ENCODE peak calls at places on chromosomes 6 and 20, in nine cellular contexts. One of them, this sample, is unnamed.

GRCh38 chr6:43471399-43471798 is 6.0 kb upstream of the TJAP1 start:
- DNase-seq in effector memory CD8-positive, alpha-beta T cell: no peak
- DNase-seq in epithelial cell of esophagus: no peak
- DNase-seq in small intestine: no peak
- DNase-seq in mammary epithelial cell: no peak
- DNase-seq in GOT3: no peak
- DNase-seq in T-helper 1 cell: no peak
- DNase-seq in astrocyte of the hippocampus: no peak
- DNase-seq in MM.1S: no peak
- DNase-seq in this sample: no peak

GRCh38 chr6:126821706-126822105 is 296.8 kb upstream of the RSPO3 start:
- DNase-seq in effector memory CD8-positive, alpha-beta T cell: no peak
- DNase-seq in epithelial cell of esophagus: no peak
- DNase-seq in small intestine: no peak
- DNase-seq in mammary epithelial cell: no peak
- DNase-seq in GOT3: no peak
- DNase-seq in T-helper 1 cell: no peak
- DNase-seq in astrocyte of the hippocampus: no peak
- DNase-seq in MM.1S: peak
- DNase-seq in this sample: no peak

GRCh38 chr6:75084872-75085381 is 120.9 kb downstream of the COL12A1 start:
- DNase-seq in effector memory CD8-positive, alpha-beta T cell: no peak
- DNase-seq in epithelial cell of esophagus: peak
- DNase-seq in small intestine: peak
- DNase-seq in mammary epithelial cell: no peak
- DNase-seq in GOT3: no peak
- DNase-seq in T-helper 1 cell: no peak
- DNase-seq in astrocyte of the hippocampus: peak
- DNase-seq in MM.1S: no peak
- DNase-seq in this sample: no peak

GRCh38 chr20:59938696-59939051 is 1.4 kb downstream of the PPP1R3D start:
- DNase-seq in effector memory CD8-positive, alpha-beta T cell: no peak
- DNase-seq in epithelial cell of esophagus: peak
- DNase-seq in small intestine: no peak
- DNase-seq in mammary epithelial cell: peak
- DNase-seq in GOT3: no peak
- DNase-seq in T-helper 1 cell: no peak
- DNase-seq in astrocyte of the hippocampus: peak
- DNase-seq in MM.1S: no peak
- DNase-seq in this sample: no peak

GRCh38 chr20:17916365-17916996 is 52.1 kb downstream of the SNX5 start:
- DNase-seq in effector memory CD8-positive, alpha-beta T cell: no peak
- DNase-seq in epithelial cell of esophagus: no peak
- DNase-seq in small intestine: no peak
- DNase-seq in mammary epithelial cell: no peak
- DNase-seq in GOT3: no peak
- DNase-seq in T-helper 1 cell: no peak
- DNase-seq in astrocyte of the hippocampus: peak
- DNase-seq in MM.1S: no peak
- DNase-seq in this sample: no peak

GRCh38 chr6:31829633-31830492 is 2.3 kb downstream of the HSPA1B start:
- DNase-seq in effector memory CD8-positive, alpha-beta T cell: no peak
- DNase-seq in epithelial cell of esophagus: peak
- DNase-seq in small intestine: peak
- DNase-seq in mammary epithelial cell: peak
- DNase-seq in GOT3: no peak
- DNase-seq in T-helper 1 cell: no peak
- DNase-seq in astrocyte of the hippocampus: peak
- DNase-seq in MM.1S: peak
- DNase-seq in this sample: no peak

GRCh38 chr6:116536216-116536621 is 9.3 kb downstream of the TRAPPC3L start:
- DNase-seq in effector memory CD8-positive, alpha-beta T cell: peak
- DNase-seq in epithelial cell of esophagus: peak
- DNase-seq in small intestine: peak
- DNase-seq in mammary epithelial cell: peak
- DNase-seq in GOT3: no peak
- DNase-seq in T-helper 1 cell: no peak
- DNase-seq in astrocyte of the hippocampus: peak
- DNase-seq in MM.1S: peak
- DNase-seq in this sample: peak

GRCh38 chr20:57627972-57628650 is 7.9 kb upstream of the ZBP1 start:
- DNase-seq in effector memory CD8-positive, alpha-beta T cell: peak
- DNase-seq in epithelial cell of esophagus: peak
- DNase-seq in small intestine: peak
- DNase-seq in mammary epithelial cell: no peak
- DNase-seq in GOT3: no peak
- DNase-seq in T-helper 1 cell: no peak
- DNase-seq in astrocyte of the hippocampus: no peak
- DNase-seq in MM.1S: peak
- DNase-seq in this sample: peak

GRCh38 chr6:11571073-11571472 is 33.5 kb downstream of the TMEM170B start:
- DNase-seq in effector memory CD8-positive, alpha-beta T cell: no peak
- DNase-seq in epithelial cell of esophagus: no peak
- DNase-seq in small intestine: no peak
- DNase-seq in mammary epithelial cell: no peak
- DNase-seq in GOT3: no peak
- DNase-seq in T-helper 1 cell: no peak
- DNase-seq in astrocyte of the hippocampus: no peak
- DNase-seq in MM.1S: no peak
- DNase-seq in this sample: no peak

GRCh38 chr20:9036593-9036992 is 32.3 kb upstream of the PLCB4 start:
- DNase-seq in effector memory CD8-positive, alpha-beta T cell: no peak
- DNase-seq in epithelial cell of esophagus: peak
- DNase-seq in small intestine: no peak
- DNase-seq in mammary epithelial cell: no peak
- DNase-seq in GOT3: no peak
- DNase-seq in T-helper 1 cell: no peak
- DNase-seq in astrocyte of the hippocampus: no peak
- DNase-seq in MM.1S: no peak
- DNase-seq in this sample: no peak

GRCh38 chr20:10636326-10636818 is 37.4 kb downstream of the JAG1 start:
- DNase-seq in effector memory CD8-positive, alpha-beta T cell: no peak
- DNase-seq in epithelial cell of esophagus: peak
- DNase-seq in small intestine: peak
- DNase-seq in mammary epithelial cell: peak
- DNase-seq in GOT3: no peak
- DNase-seq in T-helper 1 cell: no peak
- DNase-seq in astrocyte of the hippocampus: peak
- DNase-seq in MM.1S: no peak
- DNase-seq in this sample: no peak

GRCh38 chr6:145669627-145670034 is 65.7 kb downstream of the EPM2A start:
- DNase-seq in effector memory CD8-positive, alpha-beta T cell: no peak
- DNase-seq in epithelial cell of esophagus: peak
- DNase-seq in small intestine: no peak
- DNase-seq in mammary epithelial cell: peak
- DNase-seq in GOT3: no peak
- DNase-seq in T-helper 1 cell: no peak
- DNase-seq in astrocyte of the hippocampus: peak
- DNase-seq in MM.1S: no peak
- DNase-seq in this sample: no peak

GRCh38 chr6:31453259-31453658 is 44.7 kb upstream of the MICB start:
- DNase-seq in effector memory CD8-positive, alpha-beta T cell: no peak
- DNase-seq in epithelial cell of esophagus: peak
- DNase-seq in small intestine: no peak
- DNase-seq in mammary epithelial cell: peak
- DNase-seq in GOT3: no peak
- DNase-seq in T-helper 1 cell: no peak
- DNase-seq in astrocyte of the hippocampus: no peak
- DNase-seq in MM.1S: no peak
- DNase-seq in this sample: no peak

GRCh38 chr6:122049341-122049740 is 350.1 kb upstream of the HSF2 start:
- DNase-seq in effector memory CD8-positive, alpha-beta T cell: no peak
- DNase-seq in epithelial cell of esophagus: peak
- DNase-seq in small intestine: no peak
- DNase-seq in mammary epithelial cell: peak
- DNase-seq in GOT3: no peak
- DNase-seq in T-helper 1 cell: no peak
- DNase-seq in astrocyte of the hippocampus: peak
- DNase-seq in MM.1S: no peak
- DNase-seq in this sample: no peak

GRCh38 chr6:11791354-11792107 is 12.9 kb upstream of the ADTRP start:
- DNase-seq in effector memory CD8-positive, alpha-beta T cell: peak
- DNase-seq in epithelial cell of esophagus: peak
- DNase-seq in small intestine: no peak
- DNase-seq in mammary epithelial cell: peak
- DNase-seq in GOT3: no peak
- DNase-seq in T-helper 1 cell: no peak
- DNase-seq in astrocyte of the hippocampus: no peak
- DNase-seq in MM.1S: no peak
- DNase-seq in this sample: no peak

GRCh38 chr6:135738646-135739045 is 112.9 kb upstream of the PDE7B start:
- DNase-seq in effector memory CD8-positive, alpha-beta T cell: no peak
- DNase-seq in epithelial cell of esophagus: no peak
- DNase-seq in small intestine: no peak
- DNase-seq in mammary epithelial cell: no peak
- DNase-seq in GOT3: no peak
- DNase-seq in T-helper 1 cell: no peak
- DNase-seq in astrocyte of the hippocampus: peak
- DNase-seq in MM.1S: no peak
- DNase-seq in this sample: no peak

GRCh38 chr6:55617272-55617671 is 38.3 kb upstream of the HMGCLL1 start:
- DNase-seq in effector memory CD8-positive, alpha-beta T cell: no peak
- DNase-seq in epithelial cell of esophagus: peak
- DNase-seq in small intestine: peak
- DNase-seq in mammary epithelial cell: peak
- DNase-seq in GOT3: no peak
- DNase-seq in T-helper 1 cell: no peak
- DNase-seq in astrocyte of the hippocampus: peak
- DNase-seq in MM.1S: peak
- DNase-seq in this sample: no peak

GRCh38 chr6:7933794-7934193 is 23.2 kb upstream of the TXNDC5 start:
- DNase-seq in effector memory CD8-positive, alpha-beta T cell: no peak
- DNase-seq in epithelial cell of esophagus: no peak
- DNase-seq in small intestine: no peak
- DNase-seq in mammary epithelial cell: no peak
- DNase-seq in GOT3: no peak
- DNase-seq in T-helper 1 cell: no peak
- DNase-seq in astrocyte of the hippocampus: no peak
- DNase-seq in MM.1S: no peak
- DNase-seq in this sample: no peak

GRCh38 chr6:6397842-6398241 is 77.4 kb upstream of the F13A1 start:
- DNase-seq in effector memory CD8-positive, alpha-beta T cell: no peak
- DNase-seq in epithelial cell of esophagus: peak
- DNase-seq in small intestine: no peak
- DNase-seq in mammary epithelial cell: peak
- DNase-seq in GOT3: no peak
- DNase-seq in T-helper 1 cell: no peak
- DNase-seq in astrocyte of the hippocampus: no peak
- DNase-seq in MM.1S: no peak
- DNase-seq in this sample: no peak

GRCh38 chr20:24871429-24872213 is 77.4 kb upstream of the CST7 start:
- DNase-seq in effector memory CD8-positive, alpha-beta T cell: no peak
- DNase-seq in epithelial cell of esophagus: no peak
- DNase-seq in small intestine: no peak
- DNase-seq in mammary epithelial cell: no peak
- DNase-seq in GOT3: no peak
- DNase-seq in T-helper 1 cell: no peak
- DNase-seq in astrocyte of the hippocampus: no peak
- DNase-seq in MM.1S: no peak
- DNase-seq in this sample: no peak

GRCh38 chr20:53582574-53583351 is 10.9 kb downstream of the ZNF217 start:
- DNase-seq in effector memory CD8-positive, alpha-beta T cell: no peak
- DNase-seq in epithelial cell of esophagus: peak
- DNase-seq in small intestine: peak
- DNase-seq in mammary epithelial cell: peak
- DNase-seq in GOT3: no peak
- DNase-seq in T-helper 1 cell: no peak
- DNase-seq in astrocyte of the hippocampus: peak
- DNase-seq in MM.1S: no peak
- DNase-seq in this sample: no peak

GRCh38 chr6:8627085-8627861 is 191.9 kb upstream of the SLC35B3 start:
- DNase-seq in effector memory CD8-positive, alpha-beta T cell: no peak
- DNase-seq in epithelial cell of esophagus: peak
- DNase-seq in small intestine: no peak
- DNase-seq in mammary epithelial cell: peak
- DNase-seq in GOT3: no peak
- DNase-seq in T-helper 1 cell: no peak
- DNase-seq in astrocyte of the hippocampus: peak
- DNase-seq in MM.1S: no peak
- DNase-seq in this sample: no peak

GRCh38 chr6:13400772-13401171 is 72.4 kb upstream of the TBC1D7 start:
- DNase-seq in effector memory CD8-positive, alpha-beta T cell: no peak
- DNase-seq in epithelial cell of esophagus: no peak
- DNase-seq in small intestine: peak
- DNase-seq in mammary epithelial cell: no peak
- DNase-seq in GOT3: no peak
- DNase-seq in T-helper 1 cell: no peak
- DNase-seq in astrocyte of the hippocampus: no peak
- DNase-seq in MM.1S: no peak
- DNase-seq in this sample: no peak

GRCh38 chr20:59771506-59772372 is 161.7 kb downstream of the SYCP2 start:
- DNase-seq in effector memory CD8-positive, alpha-beta T cell: no peak
- DNase-seq in epithelial cell of esophagus: no peak
- DNase-seq in small intestine: no peak
- DNase-seq in mammary epithelial cell: no peak
- DNase-seq in GOT3: no peak
- DNase-seq in T-helper 1 cell: no peak
- DNase-seq in astrocyte of the hippocampus: no peak
- DNase-seq in MM.1S: no peak
- DNase-seq in this sample: no peak